ENCODE peak calls at places on chromosomes 2 and 18, in eight cellular contexts. One of them, this sample, is unnamed.
A peak's percentile ranks its signal among the peaks of the same experiment; 100 is the strongest.

GRCh38 chr18:78407456-78407823 is 572.2 kb upstream of the SALL3 start:
- DNase-seq in A172: no peak
- DNase-seq in choroid plexus epithelial cell: no peak
- DNase-seq in Peyer's patch: no peak
- DNase-seq in B cell: no peak
- DNase-seq in skeletal muscle cell: no peak
- DNase-seq in stimulated activated CD8-positive, alpha-beta memory T cell treated with anti-CD3 and anti-CD28 coated beads, Interleukin-2, amount 100 ng/mL, for 48 hours: no peak
- DNase-seq in substantia nigra: no peak
- DNase-seq in this sample: no peak

GRCh38 chr18:63708650-63709049 is 5.9 kb downstream of the SERPINB11 start:
- DNase-seq in A172: peak; percentile 11
- DNase-seq in choroid plexus epithelial cell: peak; percentile 50
- DNase-seq in Peyer's patch: no peak
- DNase-seq in B cell: no peak
- DNase-seq in skeletal muscle cell: peak; percentile 87
- DNase-seq in stimulated activated CD8-positive, alpha-beta memory T cell treated with anti-CD3 and anti-CD28 coated beads, Interleukin-2, amount 100 ng/mL, for 48 hours: no peak
- DNase-seq in substantia nigra: no peak
- DNase-seq in this sample: no peak

GRCh38 chr2:43225093-43225787 is 1.2 kb downstream of the ZFP36L2 start:
- DNase-seq in A172: no peak
- DNase-seq in choroid plexus epithelial cell: peak; percentile 84
- DNase-seq in Peyer's patch: peak; percentile 79
- DNase-seq in B cell: peak; percentile 66
- DNase-seq in skeletal muscle cell: peak; percentile 61
- DNase-seq in stimulated activated CD8-positive, alpha-beta memory T cell treated with anti-CD3 and anti-CD28 coated beads, Interleukin-2, amount 100 ng/mL, for 48 hours: peak; percentile 49
- DNase-seq in substantia nigra: peak; percentile 50
- DNase-seq in this sample: no peak

GRCh38 chr2:120480903-120481445 is 135.0 kb downstream of the INHBB start:
- DNase-seq in A172: no peak
- DNase-seq in choroid plexus epithelial cell: no peak
- DNase-seq in Peyer's patch: peak; percentile 27
- DNase-seq in B cell: no peak
- DNase-seq in skeletal muscle cell: no peak
- DNase-seq in stimulated activated CD8-positive, alpha-beta memory T cell treated with anti-CD3 and anti-CD28 coated beads, Interleukin-2, amount 100 ng/mL, for 48 hours: no peak
- DNase-seq in substantia nigra: no peak
- DNase-seq in this sample: no peak

GRCh38 chr2:231709636-231709980 is 1.3 kb downstream of the PTMA start:
- DNase-seq in A172: no peak
- DNase-seq in choroid plexus epithelial cell: peak; percentile 29
- DNase-seq in Peyer's patch: no peak
- DNase-seq in B cell: no peak
- DNase-seq in skeletal muscle cell: no peak
- DNase-seq in stimulated activated CD8-positive, alpha-beta memory T cell treated with anti-CD3 and anti-CD28 coated beads, Interleukin-2, amount 100 ng/mL, for 48 hours: no peak
- DNase-seq in substantia nigra: peak; percentile 31
- DNase-seq in this sample: peak; percentile 48

GRCh38 chr2:120543899-120544298 is 191.8 kb upstream of the GLI2 start:
- DNase-seq in A172: no peak
- DNase-seq in choroid plexus epithelial cell: no peak
- DNase-seq in Peyer's patch: no peak
- DNase-seq in B cell: no peak
- DNase-seq in skeletal muscle cell: no peak
- DNase-seq in stimulated activated CD8-positive, alpha-beta memory T cell treated with anti-CD3 and anti-CD28 coated beads, Interleukin-2, amount 100 ng/mL, for 48 hours: no peak
- DNase-seq in substantia nigra: no peak
- DNase-seq in this sample: no peak

GRCh38 chr2:148607553-148607952 is 37.0 kb upstream of the EPC2 start:
- DNase-seq in A172: no peak
- DNase-seq in choroid plexus epithelial cell: no peak
- DNase-seq in Peyer's patch: no peak
- DNase-seq in B cell: no peak
- DNase-seq in skeletal muscle cell: no peak
- DNase-seq in stimulated activated CD8-positive, alpha-beta memory T cell treated with anti-CD3 and anti-CD28 coated beads, Interleukin-2, amount 100 ng/mL, for 48 hours: no peak
- DNase-seq in substantia nigra: no peak
- DNase-seq in this sample: no peak

GRCh38 chr2:241592126-241592845 is 33.7 kb downstream of the BOK start:
- DNase-seq in A172: no peak
- DNase-seq in choroid plexus epithelial cell: no peak
- DNase-seq in Peyer's patch: no peak
- DNase-seq in B cell: no peak
- DNase-seq in skeletal muscle cell: no peak
- DNase-seq in stimulated activated CD8-positive, alpha-beta memory T cell treated with anti-CD3 and anti-CD28 coated beads, Interleukin-2, amount 100 ng/mL, for 48 hours: no peak
- DNase-seq in substantia nigra: no peak
- DNase-seq in this sample: no peak

GRCh38 chr18:51527826-51528225 is 330.3 kb upstream of the MEX3C start:
- DNase-seq in A172: no peak
- DNase-seq in choroid plexus epithelial cell: no peak
- DNase-seq in Peyer's patch: no peak
- DNase-seq in B cell: no peak
- DNase-seq in skeletal muscle cell: no peak
- DNase-seq in stimulated activated CD8-positive, alpha-beta memory T cell treated with anti-CD3 and anti-CD28 coated beads, Interleukin-2, amount 100 ng/mL, for 48 hours: no peak
- DNase-seq in substantia nigra: no peak
- DNase-seq in this sample: no peak

GRCh38 chr2:12352891-12353290 is 363.8 kb upstream of the TRIB2 start:
- DNase-seq in A172: no peak
- DNase-seq in choroid plexus epithelial cell: no peak
- DNase-seq in Peyer's patch: no peak
- DNase-seq in B cell: no peak
- DNase-seq in skeletal muscle cell: peak; percentile 57
- DNase-seq in stimulated activated CD8-positive, alpha-beta memory T cell treated with anti-CD3 and anti-CD28 coated beads, Interleukin-2, amount 100 ng/mL, for 48 hours: no peak
- DNase-seq in substantia nigra: no peak
- DNase-seq in this sample: no peak

GRCh38 chr2:15892575-15892974 is 47.8 kb upstream of the MYCN start:
- DNase-seq in A172: no peak
- DNase-seq in choroid plexus epithelial cell: no peak
- DNase-seq in Peyer's patch: no peak
- DNase-seq in B cell: no peak
- DNase-seq in skeletal muscle cell: no peak
- DNase-seq in stimulated activated CD8-positive, alpha-beta memory T cell treated with anti-CD3 and anti-CD28 coated beads, Interleukin-2, amount 100 ng/mL, for 48 hours: no peak
- DNase-seq in substantia nigra: no peak
- DNase-seq in this sample: no peak

GRCh38 chr2:188199716-188200128 is 92.0 kb upstream of the GULP1 start:
- DNase-seq in A172: peak; percentile 95
- DNase-seq in choroid plexus epithelial cell: peak; percentile 89
- DNase-seq in Peyer's patch: no peak
- DNase-seq in B cell: no peak
- DNase-seq in skeletal muscle cell: peak; percentile 51
- DNase-seq in stimulated activated CD8-positive, alpha-beta memory T cell treated with anti-CD3 and anti-CD28 coated beads, Interleukin-2, amount 100 ng/mL, for 48 hours: no peak
- DNase-seq in substantia nigra: no peak
- DNase-seq in this sample: no peak

GRCh38 chr2:19677825-19678518 is 223.8 kb downstream of the TTC32 start:
- DNase-seq in A172: no peak
- DNase-seq in choroid plexus epithelial cell: no peak
- DNase-seq in Peyer's patch: no peak
- DNase-seq in B cell: no peak
- DNase-seq in skeletal muscle cell: no peak
- DNase-seq in stimulated activated CD8-positive, alpha-beta memory T cell treated with anti-CD3 and anti-CD28 coated beads, Interleukin-2, amount 100 ng/mL, for 48 hours: no peak
- DNase-seq in substantia nigra: no peak
- DNase-seq in this sample: no peak

GRCh38 chr2:222943820-222944219 is 83.0 kb downstream of the ACSL3 start:
- DNase-seq in A172: no peak
- DNase-seq in choroid plexus epithelial cell: peak; percentile 34
- DNase-seq in Peyer's patch: no peak
- DNase-seq in B cell: no peak
- DNase-seq in skeletal muscle cell: no peak
- DNase-seq in stimulated activated CD8-positive, alpha-beta memory T cell treated with anti-CD3 and anti-CD28 coated beads, Interleukin-2, amount 100 ng/mL, for 48 hours: no peak
- DNase-seq in substantia nigra: no peak
- DNase-seq in this sample: no peak

GRCh38 chr2:96923810-96924774 is 54.2 kb upstream of the SEMA4C start:
- DNase-seq in A172: no peak
- DNase-seq in choroid plexus epithelial cell: no peak
- DNase-seq in Peyer's patch: no peak
- DNase-seq in B cell: no peak
- DNase-seq in skeletal muscle cell: no peak
- DNase-seq in stimulated activated CD8-positive, alpha-beta memory T cell treated with anti-CD3 and anti-CD28 coated beads, Interleukin-2, amount 100 ng/mL, for 48 hours: peak; percentile 23
- DNase-seq in substantia nigra: peak; percentile 56
- DNase-seq in this sample: no peak

GRCh38 chr18:79242246-79242645 is 153.5 kb upstream of the NFATC1 start:
- DNase-seq in A172: no peak
- DNase-seq in choroid plexus epithelial cell: no peak
- DNase-seq in Peyer's patch: no peak
- DNase-seq in B cell: no peak
- DNase-seq in skeletal muscle cell: no peak
- DNase-seq in stimulated activated CD8-positive, alpha-beta memory T cell treated with anti-CD3 and anti-CD28 coated beads, Interleukin-2, amount 100 ng/mL, for 48 hours: no peak
- DNase-seq in substantia nigra: no peak
- DNase-seq in this sample: no peak

GRCh38 chr2:55093381-55093780 is 43.1 kb upstream of the RTN4 start:
- DNase-seq in A172: peak; percentile 89
- DNase-seq in choroid plexus epithelial cell: peak; percentile 85
- DNase-seq in Peyer's patch: no peak
- DNase-seq in B cell: no peak
- DNase-seq in skeletal muscle cell: peak; percentile 58
- DNase-seq in stimulated activated CD8-positive, alpha-beta memory T cell treated with anti-CD3 and anti-CD28 coated beads, Interleukin-2, amount 100 ng/mL, for 48 hours: no peak
- DNase-seq in substantia nigra: no peak
- DNase-seq in this sample: no peak

GRCh38 chr2:235129856-235130255 is 178.0 kb downstream of the SH3BP4 start:
- DNase-seq in A172: no peak
- DNase-seq in choroid plexus epithelial cell: peak; percentile 10
- DNase-seq in Peyer's patch: no peak
- DNase-seq in B cell: no peak
- DNase-seq in skeletal muscle cell: no peak
- DNase-seq in stimulated activated CD8-positive, alpha-beta memory T cell treated with anti-CD3 and anti-CD28 coated beads, Interleukin-2, amount 100 ng/mL, for 48 hours: no peak
- DNase-seq in substantia nigra: no peak
- DNase-seq in this sample: no peak

GRCh38 chr2:194304191-194304590 is 1352.8 kb upstream of the SLC39A10 start:
- DNase-seq in A172: no peak
- DNase-seq in choroid plexus epithelial cell: no peak
- DNase-seq in Peyer's patch: no peak
- DNase-seq in B cell: no peak
- DNase-seq in skeletal muscle cell: no peak
- DNase-seq in stimulated activated CD8-positive, alpha-beta memory T cell treated with anti-CD3 and anti-CD28 coated beads, Interleukin-2, amount 100 ng/mL, for 48 hours: no peak
- DNase-seq in substantia nigra: no peak
- DNase-seq in this sample: no peak

GRCh38 chr2:99856119-99856518 is 286.3 kb downstream of the AFF3 start:
- DNase-seq in A172: no peak
- DNase-seq in choroid plexus epithelial cell: no peak
- DNase-seq in Peyer's patch: no peak
- DNase-seq in B cell: no peak
- DNase-seq in skeletal muscle cell: no peak
- DNase-seq in stimulated activated CD8-positive, alpha-beta memory T cell treated with anti-CD3 and anti-CD28 coated beads, Interleukin-2, amount 100 ng/mL, for 48 hours: no peak
- DNase-seq in substantia nigra: no peak
- DNase-seq in this sample: no peak

GRCh38 chr18:77103991-77104521 is 28.5 kb downstream of the MBP start:
- DNase-seq in A172: no peak
- DNase-seq in choroid plexus epithelial cell: peak; percentile 72
- DNase-seq in Peyer's patch: no peak
- DNase-seq in B cell: no peak
- DNase-seq in skeletal muscle cell: no peak
- DNase-seq in stimulated activated CD8-positive, alpha-beta memory T cell treated with anti-CD3 and anti-CD28 coated beads, Interleukin-2, amount 100 ng/mL, for 48 hours: no peak
- DNase-seq in substantia nigra: no peak
- DNase-seq in this sample: no peak